ENCODE peak calls at places on chromosomes 6 and 20, in four cellular contexts. Y is progenitor cell of endocrine pancreas; U is naive thymus-derived CD4-positive, alpha-beta T cell; W is cardiac fibroblast. L is an unnamed sample.

GRCh38 chr6:44976677-44977405 is 351.3 kb upstream of the RUNX2 start:
- DNase-seq in Y (no peak), U (peak; percentile 83), W (peak; percentile 39), L (no peak)

GRCh38 chr6:155327326-155328073 is 13.2 kb upstream of the TFB1M start:
- DNase-seq in Y (peak; percentile 47), U (peak; percentile 70), W (peak; percentile 86), L (no peak)

GRCh38 chr6:76771076-76771634 is 692.1 kb downstream of the HTR1B start:
- DNase-seq in Y (no peak), U (no peak), W (peak; percentile 22), L (no peak)

GRCh38 chr20:11810316-11811130 is 107.2 kb upstream of the BTBD3 start:
- DNase-seq in Y (no peak), U (no peak), W (peak; percentile 74), L (peak; percentile 30)

GRCh38 chr20:50339196-50339901 is 148.7 kb downstream of the CEBPB start:
- DNase-seq in Y (no peak), U (no peak), W (no peak), L (peak; percentile 77)

GRCh38 chr20:10236540-10237533 is 18.2 kb downstream of the SNAP25 start:
- DNase-seq in Y (no peak), U (no peak), W (no peak), L (no peak)

GRCh38 chr6:168133707-168134398 is 54.8 kb upstream of the FRMD1 start:
- DNase-seq in Y (peak; percentile 5), U (no peak), W (no peak), L (no peak)

GRCh38 chr6:111841822-111842221 is 31.4 kb downstream of the FYN start:
- DNase-seq in Y (no peak), U (peak; percentile 61), W (peak; percentile 92), L (peak; percentile 15)

GRCh38 chr6:119079288-119079809 is 885 bp upstream of the FAM184A start:
- DNase-seq in Y (no peak), U (no peak), W (peak; percentile 77), L (no peak)

GRCh38 chr6:33236852-33237251 is 28.6 kb downstream of the RING1 start:
- DNase-seq in Y (no peak), U (no peak), W (no peak), L (no peak)

GRCh38 chr6:157226026-157226639 is 97.2 kb downstream of the TMEM242 start:
- DNase-seq in Y (no peak), U (no peak), W (peak; percentile 59), L (no peak)

GRCh38 chr20:57957397-57958049 is 247.7 kb upstream of the PMEPA1 start:
- DNase-seq in Y (no peak), U (no peak), W (no peak), L (no peak)

GRCh38 chr6:87139236-87139635 is 16.1 kb upstream of the ZNF292 start:
- DNase-seq in Y (no peak), U (peak; percentile 69), W (peak; percentile 77), L (peak; percentile 56)

GRCh38 chr20:16206817-16207216 is 366.4 kb downstream of the KIF16B start:
- DNase-seq in Y (no peak), U (no peak), W (no peak), L (no peak)

GRCh38 chr6:18070486-18070885 is 52.0 kb downstream of the NHLRC1 start:
- DNase-seq in Y (no peak), U (no peak), W (no peak), L (no peak)

GRCh38 chr6:140774080-140774505 is 1358.6 kb upstream of the GJE1 start:
- DNase-seq in Y (no peak), U (no peak), W (peak; percentile 78), L (peak; percentile 38)